ENCODE peak calls at places on chromosomes 1 and 21, in eight cellular contexts. G is psoas muscle; H is activated T-helper 9 cell treated with anti-CD3 and anti-CD28 coated beads, Interleukin-2, amount 50 U/mL, for 16 hours; M is stimulated activated CD8-positive, alpha-beta memory T cell treated with anti-CD3 and anti-CD28 coated beads, Interleukin-4, amount 100 ng/mL, for 4 hours; F is GM18507; P is thyroid gland; L is stimulated activated CD4-positive, alpha-beta T cell treated with anti-CD3 and anti-CD28 coated beads, Interleukin-2, amount 100 ng/mL, for 24 hours; W is astrocyte. A is an unnamed sample.

GRCh38 chr1:21344750-21345443 is 54.6 kb upstream of the ECE1 start:
- DNase-seq in G (peak), H (no peak), M (no peak), F (no peak), P (no peak), L (peak), W (no peak), A (no peak)

GRCh38 chr1:240402318-240402717 is 209.6 kb downstream of the GREM2 start:
- DNase-seq in G (no peak), H (no peak), M (no peak), F (no peak), P (no peak), L (no peak), W (no peak), A (no peak)

GRCh38 chr1:245965398-245965797 is 541.7 kb downstream of the SMYD3 start:
- DNase-seq in G (no peak), H (no peak), M (no peak), F (no peak), P (no peak), L (no peak), W (no peak), A (no peak)

GRCh38 chr1:41404308-41404755 is 43.1 kb downstream of the FOXO6 start:
- DNase-seq in G (no peak), H (no peak), M (no peak), F (no peak), P (no peak), L (peak), W (peak), A (peak)

GRCh38 chr21:40841524-40842196 is 5.3 kb downstream of the DSCAM start:
- DNase-seq in G (no peak), H (no peak), M (no peak), F (no peak), P (peak), L (peak), W (peak), A (no peak)

GRCh38 chr1:230849451-230850194 is 18.7 kb downstream of the C1orf198 start:
- DNase-seq in G (peak), H (no peak), M (no peak), F (no peak), P (peak), L (no peak), W (peak), A (peak)

GRCh38 chr21:46098303-46099141 is 610 bp downstream of the COL6A2 start:
- DNase-seq in G (peak), H (no peak), M (no peak), F (no peak), P (no peak), L (peak), W (no peak), A (no peak)

GRCh38 chr1:93874025-93874651 is 4.9 kb downstream of the DNTTIP2 start:
- DNase-seq in G (no peak), H (no peak), M (no peak), F (no peak), P (no peak), L (no peak), W (no peak), A (no peak)

GRCh38 chr1:14627608-14628489 is 29.4 kb downstream of the KAZN start:
- DNase-seq in G (no peak), H (no peak), M (no peak), F (no peak), P (no peak), L (no peak), W (no peak), A (no peak)

GRCh38 chr1:6686294-6686693 is 15.3 kb downstream of the DNAJC11 start:
- DNase-seq in G (peak), H (no peak), M (no peak), F (no peak), P (no peak), L (no peak), W (peak), A (no peak)

GRCh38 chr1:221276911-221277310 is 397.7 kb downstream of the HLX start:
- DNase-seq in G (no peak), H (no peak), M (no peak), F (no peak), P (no peak), L (no peak), W (peak), A (peak)

GRCh38 chr1:200231787-200232222 is 178.0 kb downstream of the ZNF281 start:
- DNase-seq in G (no peak), H (no peak), M (no peak), F (no peak), P (no peak), L (no peak), W (peak), A (no peak)

GRCh38 chr1:66399888-66400529 is 133.9 kb upstream of the SGIP1 start:
- DNase-seq in G (no peak), H (no peak), M (no peak), F (no peak), P (no peak), L (no peak), W (no peak), A (no peak)

GRCh38 chr1:102365074-102365473 is 368.3 kb upstream of the OLFM3 start:
- DNase-seq in G (no peak), H (no peak), M (no peak), F (no peak), P (no peak), L (no peak), W (no peak), A (no peak)

GRCh38 chr1:152197361-152197941 is 26.5 kb downstream of the HRNR start:
- DNase-seq in G (no peak), H (no peak), M (no peak), F (no peak), P (no peak), L (no peak), W (no peak), A (no peak)

GRCh38 chr1:53621144-53621543 is 117.8 kb downstream of the GLIS1 start:
- DNase-seq in G (no peak), H (no peak), M (no peak), F (no peak), P (no peak), L (no peak), W (no peak), A (no peak)

GRCh38 chr21:21921410-21922232 is 923.4 kb downstream of the NCAM2 start:
- DNase-seq in G (no peak), H (no peak), M (no peak), F (no peak), P (no peak), L (no peak), W (peak), A (no peak)

GRCh38 chr1:41666991-41667631 is 182.6 kb upstream of the EDN2 start:
- DNase-seq in G (no peak), H (peak), M (peak), F (peak), P (peak), L (peak), W (no peak), A (no peak)

GRCh38 chr1:87398644-87399043 is 70.0 kb downstream of the LMO4 start:
- DNase-seq in G (no peak), H (no peak), M (no peak), F (no peak), P (no peak), L (no peak), W (peak), A (no peak)

GRCh38 chr21:33950425-33951079 is 34.9 kb upstream of the ATP5PO start:
- DNase-seq in G (no peak), H (no peak), M (no peak), F (no peak), P (no peak), L (no peak), W (no peak), A (no peak)

GRCh38 chr21:33025106-33025470 is 647 bp upstream of the OLIG2 start:
- DNase-seq in G (no peak), H (no peak), M (no peak), F (no peak), P (no peak), L (peak), W (no peak), A (no peak)

GRCh38 chr1:173925306-173926242 is 8.4 kb upstream of the SERPINC1 start:
- DNase-seq in G (no peak), H (no peak), M (no peak), F (no peak), P (no peak), L (no peak), W (no peak), A (no peak)

GRCh38 chr1:1291611-1292441 is 11.6 kb downstream of the SCNN1D start:
- DNase-seq in G (peak), H (peak), M (peak), F (peak), P (peak), L (peak), W (peak), A (no peak)

GRCh38 chr1:12075195-12076114 is 12.4 kb downstream of the TNFRSF8 start:
- DNase-seq in G (peak), H (no peak), M (no peak), F (no peak), P (no peak), L (no peak), W (peak), A (peak)

GRCh38 chr1:12480748-12481362 is 137.2 kb downstream of the DHRS3 start:
- DNase-seq in G (no peak), H (no peak), M (no peak), F (peak), P (no peak), L (peak), W (peak), A (no peak)

A was measured in retinal pigment epithelial cell.